ENCODE peak calls at places on chromosome 18, in five cellular contexts. One of them, this sample, is unnamed.

GRCh38 chr18:3648695-3649094 is 198.7 kb downstream of the TGIF1 start:
- DNase-seq in T-cell: no peak
- DNase-seq in astrocyte of the cerebellum: no peak
- DNase-seq in activated CD8-positive, alpha-beta T cell treated with anti-CD3 and anti-CD28 coated beads for 36 hours: no peak
- DNase-seq in GM10248: no peak
- DNase-seq in this sample: no peak

GRCh38 chr18:10851824-10852225 is 297.5 kb downstream of the PIEZO2 start:
- DNase-seq in T-cell: no peak
- DNase-seq in astrocyte of the cerebellum: peak; percentile 60
- DNase-seq in activated CD8-positive, alpha-beta T cell treated with anti-CD3 and anti-CD28 coated beads for 36 hours: no peak
- DNase-seq in GM10248: peak; percentile 52
- DNase-seq in this sample: peak; percentile 57

GRCh38 chr18:61972389-61973264 is 79.8 kb upstream of the RNF152 start:
- DNase-seq in T-cell: no peak
- DNase-seq in astrocyte of the cerebellum: no peak
- DNase-seq in activated CD8-positive, alpha-beta T cell treated with anti-CD3 and anti-CD28 coated beads for 36 hours: no peak
- DNase-seq in GM10248: no peak
- DNase-seq in this sample: peak; percentile 60

GRCh38 chr18:59566507-59566906 is 130.7 kb downstream of the CCBE1 start:
- DNase-seq in T-cell: no peak
- DNase-seq in astrocyte of the cerebellum: no peak
- DNase-seq in activated CD8-positive, alpha-beta T cell treated with anti-CD3 and anti-CD28 coated beads for 36 hours: no peak
- DNase-seq in GM10248: no peak
- DNase-seq in this sample: no peak

GRCh38 chr18:10936211-10937053 is 212.9 kb downstream of the PIEZO2 start:
- DNase-seq in T-cell: no peak
- DNase-seq in astrocyte of the cerebellum: no peak
- DNase-seq in activated CD8-positive, alpha-beta T cell treated with anti-CD3 and anti-CD28 coated beads for 36 hours: no peak
- DNase-seq in GM10248: no peak
- DNase-seq in this sample: peak; percentile 92

GRCh38 chr18:55778731-55779460 is 190.9 kb upstream of the TCF4 start:
- DNase-seq in T-cell: no peak
- DNase-seq in astrocyte of the cerebellum: no peak
- DNase-seq in activated CD8-positive, alpha-beta T cell treated with anti-CD3 and anti-CD28 coated beads for 36 hours: no peak
- DNase-seq in GM10248: no peak
- DNase-seq in this sample: peak; percentile 53

GRCh38 chr18:3832211-3832610 is 382.2 kb downstream of the TGIF1 start:
- DNase-seq in T-cell: no peak
- DNase-seq in astrocyte of the cerebellum: no peak
- DNase-seq in activated CD8-positive, alpha-beta T cell treated with anti-CD3 and anti-CD28 coated beads for 36 hours: no peak
- DNase-seq in GM10248: no peak
- DNase-seq in this sample: no peak

GRCh38 chr18:48947102-48947501 is 3.7 kb downstream of the SMAD7 start:
- DNase-seq in T-cell: no peak
- DNase-seq in astrocyte of the cerebellum: no peak
- DNase-seq in activated CD8-positive, alpha-beta T cell treated with anti-CD3 and anti-CD28 coated beads for 36 hours: no peak
- DNase-seq in GM10248: no peak
- DNase-seq in this sample: no peak

GRCh38 chr18:463442-464310 is 36.8 kb downstream of the COLEC12 start:
- DNase-seq in T-cell: no peak
- DNase-seq in astrocyte of the cerebellum: no peak
- DNase-seq in activated CD8-positive, alpha-beta T cell treated with anti-CD3 and anti-CD28 coated beads for 36 hours: no peak
- DNase-seq in GM10248: no peak
- DNase-seq in this sample: peak; percentile 70

GRCh38 chr18:46319793-46320192 is 215.6 kb downstream of the HAUS1 start:
- DNase-seq in T-cell: no peak
- DNase-seq in astrocyte of the cerebellum: no peak
- DNase-seq in activated CD8-positive, alpha-beta T cell treated with anti-CD3 and anti-CD28 coated beads for 36 hours: no peak
- DNase-seq in GM10248: no peak
- DNase-seq in this sample: no peak

GRCh38 chr18:37483984-37484892 is 81.4 kb downstream of the CELF4 start:
- DNase-seq in T-cell: no peak
- DNase-seq in astrocyte of the cerebellum: no peak
- DNase-seq in activated CD8-positive, alpha-beta T cell treated with anti-CD3 and anti-CD28 coated beads for 36 hours: no peak
- DNase-seq in GM10248: no peak
- DNase-seq in this sample: no peak

GRCh38 chr18:9825571-9826073 is 60.2 kb upstream of the TXNDC2 start:
- DNase-seq in T-cell: no peak
- DNase-seq in astrocyte of the cerebellum: peak; percentile 89
- DNase-seq in activated CD8-positive, alpha-beta T cell treated with anti-CD3 and anti-CD28 coated beads for 36 hours: no peak
- DNase-seq in GM10248: no peak
- DNase-seq in this sample: peak; percentile 92

GRCh38 chr18:54296017-54296416 is 26.7 kb downstream of the POLI start:
- DNase-seq in T-cell: no peak
- DNase-seq in astrocyte of the cerebellum: peak; percentile 23
- DNase-seq in activated CD8-positive, alpha-beta T cell treated with anti-CD3 and anti-CD28 coated beads for 36 hours: no peak
- DNase-seq in GM10248: no peak
- DNase-seq in this sample: peak; percentile 2

GRCh38 chr18:80247403-80247916 is at the start of gene PARD6G:
- DNase-seq in T-cell: peak; percentile 58
- DNase-seq in astrocyte of the cerebellum: peak; percentile 33
- DNase-seq in activated CD8-positive, alpha-beta T cell treated with anti-CD3 and anti-CD28 coated beads for 36 hours: peak; percentile 69
- DNase-seq in GM10248: peak; percentile 91
- DNase-seq in this sample: peak; percentile 56

GRCh38 chr18:79380816-79381806 is 14.6 kb upstream of the NFATC1 start:
- DNase-seq in T-cell: peak; percentile 68
- DNase-seq in astrocyte of the cerebellum: no peak
- DNase-seq in activated CD8-positive, alpha-beta T cell treated with anti-CD3 and anti-CD28 coated beads for 36 hours: peak; percentile 82
- DNase-seq in GM10248: peak; percentile 87
- DNase-seq in this sample: peak; percentile 21

GRCh38 chr18:36279001-36279400 is 18.5 kb upstream of the FHOD3 start:
- DNase-seq in T-cell: no peak
- DNase-seq in astrocyte of the cerebellum: no peak
- DNase-seq in activated CD8-positive, alpha-beta T cell treated with anti-CD3 and anti-CD28 coated beads for 36 hours: no peak
- DNase-seq in GM10248: no peak
- DNase-seq in this sample: no peak

GRCh38 chr18:50663626-50664441 is 103.9 kb downstream of the MAPK4 start:
- DNase-seq in T-cell: no peak
- DNase-seq in astrocyte of the cerebellum: no peak
- DNase-seq in activated CD8-positive, alpha-beta T cell treated with anti-CD3 and anti-CD28 coated beads for 36 hours: no peak
- DNase-seq in GM10248: no peak
- DNase-seq in this sample: no peak

GRCh38 chr18:13289501-13290205 is 71.1 kb downstream of the LDLRAD4 start:
- DNase-seq in T-cell: no peak
- DNase-seq in astrocyte of the cerebellum: no peak
- DNase-seq in activated CD8-positive, alpha-beta T cell treated with anti-CD3 and anti-CD28 coated beads for 36 hours: no peak
- DNase-seq in GM10248: no peak
- DNase-seq in this sample: peak; percentile 42

GRCh38 chr18:67417864-67418523 is 98.5 kb downstream of the DSEL start:
- DNase-seq in T-cell: no peak
- DNase-seq in astrocyte of the cerebellum: no peak
- DNase-seq in activated CD8-positive, alpha-beta T cell treated with anti-CD3 and anti-CD28 coated beads for 36 hours: peak; percentile 17
- DNase-seq in GM10248: peak; percentile 21
- DNase-seq in this sample: peak; percentile 85

GRCh38 chr18:54679318-54680149 is 88.5 kb downstream of the DYNAP start:
- DNase-seq in T-cell: no peak
- DNase-seq in astrocyte of the cerebellum: peak; percentile 72
- DNase-seq in activated CD8-positive, alpha-beta T cell treated with anti-CD3 and anti-CD28 coated beads for 36 hours: no peak
- DNase-seq in GM10248: peak; percentile 40
- DNase-seq in this sample: peak; percentile 76

GRCh38 chr18:23107718-23108117 is 27.6 kb upstream of the CABLES1 start:
- DNase-seq in T-cell: no peak
- DNase-seq in astrocyte of the cerebellum: no peak
- DNase-seq in activated CD8-positive, alpha-beta T cell treated with anti-CD3 and anti-CD28 coated beads for 36 hours: no peak
- DNase-seq in GM10248: no peak
- DNase-seq in this sample: peak; percentile 9

GRCh38 chr18:45167631-45168225 is 447.5 kb upstream of the SLC14A2 start:
- DNase-seq in T-cell: no peak
- DNase-seq in astrocyte of the cerebellum: no peak
- DNase-seq in activated CD8-positive, alpha-beta T cell treated with anti-CD3 and anti-CD28 coated beads for 36 hours: no peak
- DNase-seq in GM10248: no peak
- DNase-seq in this sample: peak; percentile 93

GRCh38 chr18:10376735-10377134 is 77.7 kb upstream of the APCDD1 start:
- DNase-seq in T-cell: no peak
- DNase-seq in astrocyte of the cerebellum: peak; percentile 70
- DNase-seq in activated CD8-positive, alpha-beta T cell treated with anti-CD3 and anti-CD28 coated beads for 36 hours: no peak
- DNase-seq in GM10248: no peak
- DNase-seq in this sample: no peak

GRCh38 chr18:48946329-48946835 is 4.4 kb downstream of the SMAD7 start:
- DNase-seq in T-cell: no peak
- DNase-seq in astrocyte of the cerebellum: peak; percentile 81
- DNase-seq in activated CD8-positive, alpha-beta T cell treated with anti-CD3 and anti-CD28 coated beads for 36 hours: no peak
- DNase-seq in GM10248: no peak
- DNase-seq in this sample: peak; percentile 81

GRCh38 chr18:48119204-48119603 is 188.7 kb upstream of the SMAD2 start:
- DNase-seq in T-cell: no peak
- DNase-seq in astrocyte of the cerebellum: no peak
- DNase-seq in activated CD8-positive, alpha-beta T cell treated with anti-CD3 and anti-CD28 coated beads for 36 hours: no peak
- DNase-seq in GM10248: no peak
- DNase-seq in this sample: no peak

This sample was measured in RPMI7951.